ENCODE peak calls at places on chromosomes 16 and 17, in eight cellular contexts. One of them, this sample, is unnamed.

GRCh38 chr17:75535119-75535537 is 9.6 kb downstream of the LLGL2 start:
- DNase-seq in sciatic nerve: no peak
- DNase-seq in nephron progenitor cell: no peak
- DNase-seq in SK-MEL-5: no peak
- DNase-seq in naive thymus-derived CD4-positive, alpha-beta T cell: peak
- DNase-seq in NCI-H510A: no peak
- DNase-seq in SW480: peak
- DNase-seq in ureter: no peak
- DNase-seq in this sample: peak

GRCh38 chr17:78239489-78239931 is 8.1 kb downstream of the TMEM235 start:
- DNase-seq in sciatic nerve: no peak
- DNase-seq in nephron progenitor cell: no peak
- DNase-seq in SK-MEL-5: no peak
- DNase-seq in naive thymus-derived CD4-positive, alpha-beta T cell: no peak
- DNase-seq in NCI-H510A: no peak
- DNase-seq in SW480: no peak
- DNase-seq in ureter: no peak
- DNase-seq in this sample: peak

GRCh38 chr16:3454631-3455147 is 11.2 kb downstream of the NAA60 start:
- DNase-seq in sciatic nerve: no peak
- DNase-seq in nephron progenitor cell: no peak
- DNase-seq in SK-MEL-5: no peak
- DNase-seq in naive thymus-derived CD4-positive, alpha-beta T cell: no peak
- DNase-seq in NCI-H510A: no peak
- DNase-seq in SW480: no peak
- DNase-seq in ureter: no peak
- DNase-seq in this sample: no peak

GRCh38 chr16:57479043-57479421 is 7.3 kb downstream of the DOK4 start:
- DNase-seq in sciatic nerve: peak
- DNase-seq in nephron progenitor cell: no peak
- DNase-seq in SK-MEL-5: no peak
- DNase-seq in naive thymus-derived CD4-positive, alpha-beta T cell: no peak
- DNase-seq in NCI-H510A: no peak
- DNase-seq in SW480: no peak
- DNase-seq in ureter: no peak
- DNase-seq in this sample: peak

GRCh38 chr17:19470529-19471261 is 59.7 kb downstream of the RNF112 start:
- DNase-seq in sciatic nerve: peak
- DNase-seq in nephron progenitor cell: peak
- DNase-seq in SK-MEL-5: no peak
- DNase-seq in naive thymus-derived CD4-positive, alpha-beta T cell: no peak
- DNase-seq in NCI-H510A: peak
- DNase-seq in SW480: no peak
- DNase-seq in ureter: peak
- DNase-seq in this sample: no peak

GRCh38 chr17:1324201-1324750 is 44.8 kb downstream of the TRARG1 start:
- DNase-seq in sciatic nerve: no peak
- DNase-seq in nephron progenitor cell: no peak
- DNase-seq in SK-MEL-5: no peak
- DNase-seq in naive thymus-derived CD4-positive, alpha-beta T cell: no peak
- DNase-seq in NCI-H510A: no peak
- DNase-seq in SW480: peak
- DNase-seq in ureter: no peak
- DNase-seq in this sample: no peak

GRCh38 chr17:47266782-47267181 is 13.2 kb downstream of the ITGB3 start:
- DNase-seq in sciatic nerve: no peak
- DNase-seq in nephron progenitor cell: no peak
- DNase-seq in SK-MEL-5: no peak
- DNase-seq in naive thymus-derived CD4-positive, alpha-beta T cell: no peak
- DNase-seq in NCI-H510A: no peak
- DNase-seq in SW480: no peak
- DNase-seq in ureter: no peak
- DNase-seq in this sample: no peak

GRCh38 chr17:80254396-80255241 is 6.0 kb upstream of the RNF213 start:
- DNase-seq in sciatic nerve: no peak
- DNase-seq in nephron progenitor cell: no peak
- DNase-seq in SK-MEL-5: peak
- DNase-seq in naive thymus-derived CD4-positive, alpha-beta T cell: no peak
- DNase-seq in NCI-H510A: peak
- DNase-seq in SW480: peak
- DNase-seq in ureter: peak
- DNase-seq in this sample: no peak

GRCh38 chr16:85557083-85557975 is 55.8 kb upstream of the GSE1 start:
- DNase-seq in sciatic nerve: no peak
- DNase-seq in nephron progenitor cell: no peak
- DNase-seq in SK-MEL-5: peak
- DNase-seq in naive thymus-derived CD4-positive, alpha-beta T cell: peak
- DNase-seq in NCI-H510A: no peak
- DNase-seq in SW480: no peak
- DNase-seq in ureter: no peak
- DNase-seq in this sample: peak

GRCh38 chr16:75288181-75288580 is 36.8 kb upstream of the BCAR1 start:
- DNase-seq in sciatic nerve: no peak
- DNase-seq in nephron progenitor cell: no peak
- DNase-seq in SK-MEL-5: no peak
- DNase-seq in naive thymus-derived CD4-positive, alpha-beta T cell: no peak
- DNase-seq in NCI-H510A: no peak
- DNase-seq in SW480: peak
- DNase-seq in ureter: no peak
- DNase-seq in this sample: no peak

GRCh38 chr17:7122386-7122785 is 7.8 kb upstream of the ASGR2 start:
- DNase-seq in sciatic nerve: no peak
- DNase-seq in nephron progenitor cell: no peak
- DNase-seq in SK-MEL-5: no peak
- DNase-seq in naive thymus-derived CD4-positive, alpha-beta T cell: no peak
- DNase-seq in NCI-H510A: no peak
- DNase-seq in SW480: no peak
- DNase-seq in ureter: no peak
- DNase-seq in this sample: no peak

GRCh38 chr16:75208242-75208825 is 1.4 kb upstream of the CTRB2 start:
- DNase-seq in sciatic nerve: no peak
- DNase-seq in nephron progenitor cell: no peak
- DNase-seq in SK-MEL-5: no peak
- DNase-seq in naive thymus-derived CD4-positive, alpha-beta T cell: no peak
- DNase-seq in NCI-H510A: no peak
- DNase-seq in SW480: no peak
- DNase-seq in ureter: no peak
- DNase-seq in this sample: no peak

GRCh38 chr16:28572659-28573510 is 19.2 kb downstream of the SGF29 start:
- DNase-seq in sciatic nerve: no peak
- DNase-seq in nephron progenitor cell: peak
- DNase-seq in SK-MEL-5: no peak
- DNase-seq in naive thymus-derived CD4-positive, alpha-beta T cell: no peak
- DNase-seq in NCI-H510A: no peak
- DNase-seq in SW480: no peak
- DNase-seq in ureter: no peak
- DNase-seq in this sample: no peak

GRCh38 chr17:48597775-48598631 is 4.4 kb upstream of the HOXB5 start:
- DNase-seq in sciatic nerve: no peak
- DNase-seq in nephron progenitor cell: peak
- DNase-seq in SK-MEL-5: no peak
- DNase-seq in naive thymus-derived CD4-positive, alpha-beta T cell: no peak
- DNase-seq in NCI-H510A: peak
- DNase-seq in SW480: peak
- DNase-seq in ureter: peak
- DNase-seq in this sample: peak

GRCh38 chr16:3879258-3879886 is 1.1 kb downstream of the CREBBP start:
- DNase-seq in sciatic nerve: no peak
- DNase-seq in nephron progenitor cell: peak
- DNase-seq in SK-MEL-5: no peak
- DNase-seq in naive thymus-derived CD4-positive, alpha-beta T cell: no peak
- DNase-seq in NCI-H510A: no peak
- DNase-seq in SW480: peak
- DNase-seq in ureter: peak
- DNase-seq in this sample: peak

GRCh38 chr16:9159839-9160550 is 68.6 kb downstream of the HAPSTR1 start:
- DNase-seq in sciatic nerve: peak
- DNase-seq in nephron progenitor cell: peak
- DNase-seq in SK-MEL-5: peak
- DNase-seq in naive thymus-derived CD4-positive, alpha-beta T cell: peak
- DNase-seq in NCI-H510A: no peak
- DNase-seq in SW480: peak
- DNase-seq in ureter: peak
- DNase-seq in this sample: no peak

GRCh38 chr16:51951668-51952298 is 595.2 kb downstream of the TOX3 start:
- DNase-seq in sciatic nerve: no peak
- DNase-seq in nephron progenitor cell: peak
- DNase-seq in SK-MEL-5: no peak
- DNase-seq in naive thymus-derived CD4-positive, alpha-beta T cell: no peak
- DNase-seq in NCI-H510A: no peak
- DNase-seq in SW480: no peak
- DNase-seq in ureter: no peak
- DNase-seq in this sample: no peak

GRCh38 chr17:31579265-31579664 is 187.8 kb downstream of the RAB11FIP4 start:
- DNase-seq in sciatic nerve: no peak
- DNase-seq in nephron progenitor cell: no peak
- DNase-seq in SK-MEL-5: peak
- DNase-seq in naive thymus-derived CD4-positive, alpha-beta T cell: no peak
- DNase-seq in NCI-H510A: no peak
- DNase-seq in SW480: no peak
- DNase-seq in ureter: no peak
- DNase-seq in this sample: no peak

GRCh38 chr17:55303701-55304145 is 39.0 kb downstream of the HLF start:
- DNase-seq in sciatic nerve: no peak
- DNase-seq in nephron progenitor cell: no peak
- DNase-seq in SK-MEL-5: peak
- DNase-seq in naive thymus-derived CD4-positive, alpha-beta T cell: no peak
- DNase-seq in NCI-H510A: no peak
- DNase-seq in SW480: no peak
- DNase-seq in ureter: no peak
- DNase-seq in this sample: no peak

GRCh38 chr17:66087073-66087472 is 104.9 kb downstream of the CEP112 start:
- DNase-seq in sciatic nerve: no peak
- DNase-seq in nephron progenitor cell: no peak
- DNase-seq in SK-MEL-5: no peak
- DNase-seq in naive thymus-derived CD4-positive, alpha-beta T cell: no peak
- DNase-seq in NCI-H510A: no peak
- DNase-seq in SW480: no peak
- DNase-seq in ureter: no peak
- DNase-seq in this sample: no peak

GRCh38 chr17:35896011-35896587 is 15.9 kb upstream of the CCL5 start:
- DNase-seq in sciatic nerve: no peak
- DNase-seq in nephron progenitor cell: no peak
- DNase-seq in SK-MEL-5: no peak
- DNase-seq in naive thymus-derived CD4-positive, alpha-beta T cell: no peak
- DNase-seq in NCI-H510A: no peak
- DNase-seq in SW480: no peak
- DNase-seq in ureter: no peak
- DNase-seq in this sample: no peak